ENCODE peak calls at places on chromosomes 1 and 21, in six cellular contexts. R is NCI-H1092 treated with DMSO at 0.1 percent for 48 hours, F is IMR-90, C is NCI-H510A, L is EL, Q is ACHN. P is an unnamed sample.
A peak's percentile ranks its signal among the peaks of the same experiment; 100 is the strongest.

GRCh38 chr1:162463021-162463420 is 34.6 kb upstream of the UHMK1 start:
- DNase-seq in R (no peak), F (no peak), C (no peak), L (no peak), Q (no peak), P (peak; percentile 62)

GRCh38 chr1:205199090-205199930 is 12.2 kb downstream of the DSTYK start:
- DNase-seq in R (no peak), F (peak; percentile 70), C (no peak), L (peak; percentile 75), Q (no peak), P (no peak)

GRCh38 chr1:34709547-34709946 is 45.3 kb upstream of the GJB5 start:
- DNase-seq in R (no peak), F (no peak), C (no peak), L (no peak), Q (no peak), P (no peak)

GRCh38 chr1:26602378-26602959 is 72.9 kb downstream of the RPS6KA1 start:
- DNase-seq in R (peak; percentile 76), F (peak; percentile 68), C (no peak), L (peak; percentile 72), Q (peak; percentile 61), P (peak; percentile 25)

GRCh38 chr21:43956667-43957030 is 55.5 kb upstream of the TRAPPC10 start:
- DNase-seq in R (no peak), F (peak; percentile 55), C (no peak), L (no peak), Q (no peak), P (no peak)

GRCh38 chr1:197744979-197745378 is 30.3 kb downstream of the DENND1B start:
- DNase-seq in R (no peak), F (no peak), C (no peak), L (no peak), Q (no peak), P (no peak)

GRCh38 chr1:165662186-165662585 is 31.2 kb downstream of the MGST3 start:
- DNase-seq in R (no peak), F (no peak), C (no peak), L (no peak), Q (no peak), P (no peak)

GRCh38 chr1:97074771-97075170 is 353.2 kb downstream of the PTBP2 start:
- DNase-seq in R (no peak), F (no peak), C (no peak), L (no peak), Q (no peak), P (peak; percentile 30)

GRCh38 chr1:31745898-31746668 is 18.1 kb downstream of the ADGRB2 start:
- DNase-seq in R (peak; percentile 38), F (no peak), C (no peak), L (no peak), Q (no peak), P (no peak)

GRCh38 chr21:37542512-37542911 is 175.9 kb downstream of the DYRK1A start:
- DNase-seq in R (no peak), F (no peak), C (no peak), L (no peak), Q (no peak), P (no peak)

GRCh38 chr1:230876660-230877059 is 8.3 kb upstream of the C1orf198 start:
- DNase-seq in R (no peak), F (no peak), C (no peak), L (no peak), Q (no peak), P (no peak)

GRCh38 chr1:109923131-109923945 is 12.7 kb downstream of the CSF1 start:
- DNase-seq in R (no peak), F (no peak), C (no peak), L (no peak), Q (no peak), P (no peak)

GRCh38 chr1:51217101-51217500 is 19.0 kb upstream of the RNF11 start:
- DNase-seq in R (no peak), F (no peak), C (no peak), L (no peak), Q (no peak), P (no peak)

GRCh38 chr1:37549341-37549740 is 4.8 kb downstream of the SNIP1 start:
- DNase-seq in R (no peak), F (peak; percentile 44), C (no peak), L (no peak), Q (no peak), P (peak; percentile 73)

GRCh38 chr1:156160744-156161181 is 7.4 kb downstream of the SEMA4A start:
- DNase-seq in R (peak; percentile 82), F (peak; percentile 58), C (peak; percentile 69), L (peak; percentile 81), Q (no peak), P (no peak)

GRCh38 chr1:96364576-96364975 is 357.0 kb upstream of the PTBP2 start:
- DNase-seq in R (no peak), F (peak; percentile 80), C (no peak), L (peak; percentile 76), Q (no peak), P (no peak)

GRCh38 chr1:4529579-4530445 is 124.6 kb upstream of the AJAP1 start:
- DNase-seq in R (no peak), F (no peak), C (peak; percentile 34), L (no peak), Q (no peak), P (no peak)

GRCh38 chr21:34884346-34884929 is 164.7 kb downstream of the RUNX1 start:
- DNase-seq in R (no peak), F (no peak), C (no peak), L (no peak), Q (no peak), P (no peak)

GRCh38 chr1:175630076-175630475 is 113.3 kb downstream of the TNR start:
- DNase-seq in R (no peak), F (no peak), C (no peak), L (no peak), Q (no peak), P (no peak)

GRCh38 chr1:10693497-10694273 is 102.8 kb downstream of the CASZ1 start:
- DNase-seq in R (no peak), F (no peak), C (peak; percentile 45), L (peak; percentile 44), Q (peak; percentile 40), P (peak; percentile 12)

GRCh38 chr1:91759076-91759475 is 126.9 kb downstream of the TGFBR3 start:
- DNase-seq in R (no peak), F (no peak), C (no peak), L (no peak), Q (no peak), P (no peak)

GRCh38 chr1:228463559-228464455 is 23.4 kb upstream of the RNF187 start:
- DNase-seq in R (peak; percentile 56), F (peak; percentile 4), C (peak; percentile 25), L (peak; percentile 34), Q (peak; percentile 58), P (no peak)

GRCh38 chr21:44767834-44768831 is 33.5 kb downstream of the UBE2G2 start:
- DNase-seq in R (peak; percentile 65), F (no peak), C (no peak), L (no peak), Q (no peak), P (no peak)

GRCh38 chr1:57024855-57025254 is 59.0 kb upstream of the C8B start:
- DNase-seq in R (peak; percentile 17), F (no peak), C (peak; percentile 63), L (no peak), Q (no peak), P (no peak)

GRCh38 chr1:3597599-3597964 is 13.7 kb downstream of the MEGF6 start:
- DNase-seq in R (no peak), F (no peak), C (no peak), L (no peak), Q (no peak), P (no peak)

GRCh38 chr21:34351786-34352241 is 12.0 kb upstream of the KCNE2 start:
- DNase-seq in R (peak; percentile 87), F (peak; percentile 26), C (peak; percentile 30), L (peak; percentile 31), Q (no peak), P (no peak)

GRCh38 chr1:25917996-25918395 is 11.8 kb upstream of the STMN1 start:
- DNase-seq in R (no peak), F (peak; percentile 51), C (no peak), L (no peak), Q (no peak), P (no peak)

GRCh38 chr1:229247871-229248270 is 23.0 kb upstream of the RAB4A start:
- DNase-seq in R (no peak), F (no peak), C (no peak), L (no peak), Q (no peak), P (no peak)

P was measured in NCI-H226.